ENCODE peak calls at places on chromosomes 1 and 21, in seven cellular contexts. P, Z, F, O, X, M and I are unnamed samples.

GRCh38 chr1:54372978-54373377 is 33.2 kb downstream of the SSBP3 start:
- DNase-seq in P (no peak), Z (no peak), F (no peak), O (no peak), X (no peak), M (no peak), I (peak)

GRCh38 chr1:155759966-155760630 is 71.2 kb downstream of the DAP3 start:
- DNase-seq in P (no peak), Z (no peak), F (no peak), O (no peak), X (no peak), M (no peak), I (no peak)

GRCh38 chr1:15033264-15033663 is 120.3 kb upstream of the TMEM51 start:
- DNase-seq in P (no peak), Z (no peak), F (no peak), O (no peak), X (no peak), M (no peak), I (no peak)

GRCh38 chr1:112905420-112906154 is 50.4 kb downstream of the SLC16A1 start:
- DNase-seq in P (no peak), Z (peak), F (no peak), O (no peak), X (no peak), M (no peak), I (no peak)

GRCh38 chr1:12618661-12619395 is 818 bp upstream of the DHRS3 start:
- DNase-seq in P (peak), Z (peak), F (peak), O (peak), X (peak), M (peak), I (no peak)

GRCh38 chr21:45580181-45580575 is 37.9 kb upstream of the SLC19A1 start:
- DNase-seq in P (no peak), Z (no peak), F (no peak), O (no peak), X (no peak), M (no peak), I (no peak)

GRCh38 chr1:161913482-161914140 is 110.1 kb downstream of the OLFML2B start:
- DNase-seq in P (no peak), Z (no peak), F (no peak), O (no peak), X (no peak), M (no peak), I (no peak)

GRCh38 chr21:36330904-36331303 is 10.9 kb downstream of the MORC3 start:
- DNase-seq in P (no peak), Z (peak), F (peak), O (peak), X (no peak), M (peak), I (peak)

GRCh38 chr1:223183268-223183862 is 40.3 kb upstream of the TLR5 start:
- DNase-seq in P (no peak), Z (no peak), F (no peak), O (no peak), X (no peak), M (no peak), I (no peak)

GRCh38 chr21:31557421-31557955 is 102.0 kb upstream of the SOD1 start:
- DNase-seq in P (no peak), Z (peak), F (peak), O (no peak), X (peak), M (no peak), I (no peak)

GRCh38 chr1:172602706-172603105 is 56.2 kb upstream of the FASLG start:
- DNase-seq in P (no peak), Z (no peak), F (no peak), O (no peak), X (no peak), M (no peak), I (no peak)

GRCh38 chr1:86854352-86854751 is 59.6 kb downstream of the SELENOF start:
- DNase-seq in P (no peak), Z (no peak), F (no peak), O (no peak), X (no peak), M (no peak), I (no peak)